ENCODE peak calls at places on chromosomes 7 and 10, in six cellular contexts. N is heart right ventricle, I is thoracic aorta, K is NAMALWA, G is AML-193, L is amniotic epithelial cell. Z is an unnamed sample.

GRCh38 chr10:75443362-75443761 is 11.9 kb downstream of the LRMDA start:
- DNase-seq in N (no peak), I (no peak), K (no peak), G (no peak), L (no peak), Z (no peak)

GRCh38 chr10:122673731-122674130 is 25.9 kb downstream of the C10orf120 start:
- DNase-seq in N (no peak), I (no peak), K (no peak), G (no peak), L (no peak), Z (no peak)

GRCh38 chr10:73506491-73506890 is 10.7 kb upstream of the PPP3CB start:
- DNase-seq in N (no peak), I (no peak), K (no peak), G (no peak), L (peak), Z (no peak)

GRCh38 chr10:89092981-89093380 is 102.4 kb downstream of the FAS start:
- DNase-seq in N (no peak), I (no peak), K (no peak), G (no peak), L (no peak), Z (no peak)

GRCh38 chr7:26143298-26144044 is 8.5 kb upstream of the NFE2L3 start:
- DNase-seq in N (no peak), I (no peak), K (no peak), G (no peak), L (peak), Z (no peak)

GRCh38 chr7:24902276-24902675 is 77.7 kb downstream of the OSBPL3 start:
- DNase-seq in N (no peak), I (no peak), K (no peak), G (peak), L (peak), Z (peak)

GRCh38 chr10:5817322-5818047 is 4.3 kb upstream of the GDI2 start:
- DNase-seq in N (no peak), I (no peak), K (peak), G (no peak), L (no peak), Z (no peak)

GRCh38 chr10:119651514-119652327 is 541 bp downstream of the BAG3 start:
- DNase-seq in N (peak), I (no peak), K (no peak), G (no peak), L (no peak), Z (peak)

GRCh38 chr10:71697938-71698709 is 21.5 kb downstream of the C10orf105 start:
- DNase-seq in N (no peak), I (no peak), K (no peak), G (no peak), L (no peak), Z (no peak)

GRCh38 chr7:42886129-42886528 is 25.7 kb downstream of the C7orf25 start:
- DNase-seq in N (no peak), I (no peak), K (peak), G (peak), L (peak), Z (peak)

GRCh38 chr7:13829231-13829630 is 160.2 kb downstream of the ETV1 start:
- DNase-seq in N (no peak), I (no peak), K (no peak), G (no peak), L (no peak), Z (no peak)

GRCh38 chr7:116782177-116782711 is 80.1 kb upstream of the CAPZA2 start:
- DNase-seq in N (no peak), I (no peak), K (no peak), G (no peak), L (peak), Z (no peak)

GRCh38 chr10:131706476-131706875 is 194.3 kb upstream of the PPP2R2D start:
- DNase-seq in N (no peak), I (no peak), K (no peak), G (no peak), L (no peak), Z (no peak)

GRCh38 chr10:124715479-124715878 is 28.7 kb downstream of the FAM53B start:
- DNase-seq in N (no peak), I (no peak), K (no peak), G (no peak), L (no peak), Z (no peak)

GRCh38 chr10:15262036-15262713 is 93.7 kb upstream of the NMT2 start:
- DNase-seq in N (peak), I (no peak), K (no peak), G (no peak), L (peak), Z (no peak)

GRCh38 chr7:151465169-151465568 is 25.2 kb upstream of the CRYGN start:
- DNase-seq in N (no peak), I (no peak), K (no peak), G (no peak), L (no peak), Z (no peak)

GRCh38 chr7:151853896-151854807 is 22.8 kb downstream of the PRKAG2 start:
- DNase-seq in N (no peak), I (no peak), K (no peak), G (no peak), L (no peak), Z (no peak)

GRCh38 chr10:6748029-6748428 is 168.0 kb upstream of the PRKCQ start:
- DNase-seq in N (no peak), I (no peak), K (no peak), G (no peak), L (peak), Z (no peak)

GRCh38 chr7:23544913-23545354 is 13.2 kb upstream of the TRA2A start:
- DNase-seq in N (no peak), I (no peak), K (peak), G (peak), L (peak), Z (peak)

GRCh38 chr7:125878235-125878928 is 948.8 kb upstream of the POT1 start:
- DNase-seq in N (no peak), I (no peak), K (no peak), G (no peak), L (no peak), Z (no peak)

GRCh38 chr10:25867321-25867720 is 66.7 kb upstream of the MYO3A start:
- DNase-seq in N (no peak), I (no peak), K (no peak), G (no peak), L (peak), Z (no peak)

GRCh38 chr7:107610353-107610752 is 30.3 kb downstream of the BCAP29 start:
- DNase-seq in N (no peak), I (no peak), K (no peak), G (no peak), L (peak), Z (no peak)

GRCh38 chr10:93026072-93026471 is 34.5 kb upstream of the CYP26C1 start:
- DNase-seq in N (no peak), I (no peak), K (no peak), G (no peak), L (no peak), Z (no peak)

GRCh38 chr7:38020134-38020533 is 99.7 kb downstream of the EPDR1 start:
- DNase-seq in N (no peak), I (no peak), K (no peak), G (no peak), L (no peak), Z (no peak)

GRCh38 chr7:79666472-79666871 is 213.0 kb upstream of the MAGI2 start:
- DNase-seq in N (no peak), I (no peak), K (no peak), G (no peak), L (no peak), Z (no peak)

GRCh38 chr10:58963723-58964124 is 212.7 kb upstream of the PHYHIPL start:
- DNase-seq in N (no peak), I (no peak), K (no peak), G (no peak), L (no peak), Z (no peak)

GRCh38 chr10:50853557-50853956 is 31.9 kb downstream of the A1CF start:
- DNase-seq in N (no peak), I (no peak), K (no peak), G (no peak), L (no peak), Z (no peak)

GRCh38 chr7:101399759-101400158 is 37.1 kb downstream of the COL26A1 start:
- DNase-seq in N (no peak), I (no peak), K (no peak), G (no peak), L (no peak), Z (no peak)

GRCh38 chr10:70125918-70126590 is 6.6 kb downstream of the AIFM2 start:
- DNase-seq in N (no peak), I (no peak), K (no peak), G (no peak), L (no peak), Z (peak)

GRCh38 chr10:86313621-86314041 is 53.0 kb downstream of the GRID1 start:
- DNase-seq in N (no peak), I (no peak), K (no peak), G (no peak), L (no peak), Z (no peak)

GRCh38 chr7:12322903-12323300 is 80.8 kb downstream of the VWDE start:
- DNase-seq in N (no peak), I (no peak), K (no peak), G (no peak), L (no peak), Z (no peak)

GRCh38 chr10:101816375-101816773 is 1.9 kb downstream of the OGA start:
- DNase-seq in N (no peak), I (no peak), K (peak), G (no peak), L (no peak), Z (no peak)

GRCh38 chr7:27159278-27160146 is 3.0 kb upstream of the HOXA7 start:
- DNase-seq in N (no peak), I (no peak), K (no peak), G (no peak), L (no peak), Z (no peak)

GRCh38 chr7:77887567-77887966 is 89.0 kb downstream of the PHTF2 start:
- DNase-seq in N (peak), I (no peak), K (no peak), G (no peak), L (peak), Z (peak)

GRCh38 chr7:94933256-94933990 is 26.0 kb downstream of the PPP1R9A start:
- DNase-seq in N (peak), I (no peak), K (no peak), G (no peak), L (no peak), Z (no peak)

GRCh38 chr10:95288273-95288672 is 2.5 kb downstream of the PDLIM1 start:
- DNase-seq in N (no peak), I (no peak), K (no peak), G (no peak), L (no peak), Z (no peak)

GRCh38 chr10:62794306-62794705 is 10.2 kb upstream of the ADO start:
- DNase-seq in N (no peak), I (no peak), K (no peak), G (no peak), L (peak), Z (no peak)